ENCODE peak calls at places on chromosomes 13 and 19, in five cellular contexts. One of them, this sample, is unnamed.

GRCh38 chr19:42635233-42635539 is 40.5 kb upstream of the CEACAM8 start:
- DNase-seq in heart left ventricle: no peak
- DNase-seq in A549: no peak
- DNase-seq in PC-3: no peak
- DNase-seq in GM23248: no peak
- DNase-seq in this sample: no peak

GRCh38 chr19:34430738-34431625 is 2.8 kb downstream of the UBA2 start:
- DNase-seq in A549: peak; percentile 84
- DNase-seq in PC-3: peak; percentile 59
- DNase-seq in GM23248: peak; percentile 73
- DNase-seq in heart left ventricle: no peak
- DNase-seq in this sample: peak; percentile 66

GRCh38 chr19:5170329-5170745 is 170.3 kb downstream of the PTPRS start:
- DNase-seq in GM23248: no peak
- DNase-seq in A549: peak; percentile 37
- DNase-seq in PC-3: no peak
- DNase-seq in heart left ventricle: no peak
- DNase-seq in this sample: no peak

GRCh38 chr19:49741210-49741844 is 21.8 kb downstream of the TSKS start:
- DNase-seq in heart left ventricle: no peak
- DNase-seq in PC-3: no peak
- DNase-seq in A549: no peak
- DNase-seq in GM23248: no peak
- DNase-seq in this sample: no peak

GRCh38 chr19:13128583-13128982 is 10.5 kb downstream of the NACC1 start:
- DNase-seq in GM23248: no peak
- DNase-seq in A549: no peak
- DNase-seq in heart left ventricle: no peak
- DNase-seq in PC-3: no peak
- DNase-seq in this sample: no peak

GRCh38 chr13:75395901-75396300 is 86.1 kb downstream of the TBC1D4 start:
- DNase-seq in GM23248: no peak
- DNase-seq in A549: no peak
- DNase-seq in heart left ventricle: no peak
- DNase-seq in PC-3: no peak
- DNase-seq in this sample: no peak

GRCh38 chr13:42066542-42066941 is 18.1 kb downstream of the DGKH start:
- DNase-seq in A549: no peak
- DNase-seq in PC-3: no peak
- DNase-seq in GM23248: peak; percentile 90
- DNase-seq in heart left ventricle: no peak
- DNase-seq in this sample: no peak

GRCh38 chr19:860481-861098 is 1.1 kb downstream of the CFD start:
- DNase-seq in heart left ventricle: peak; percentile 81
- DNase-seq in GM23248: peak; percentile 85
- DNase-seq in PC-3: peak; percentile 77
- DNase-seq in A549: peak; percentile 89
- DNase-seq in this sample: peak; percentile 56

GRCh38 chr13:67281476-67281875 is 51.3 kb upstream of the PCDH9 start:
- DNase-seq in PC-3: no peak
- DNase-seq in GM23248: no peak
- DNase-seq in A549: no peak
- DNase-seq in heart left ventricle: no peak
- DNase-seq in this sample: no peak

DNA sequence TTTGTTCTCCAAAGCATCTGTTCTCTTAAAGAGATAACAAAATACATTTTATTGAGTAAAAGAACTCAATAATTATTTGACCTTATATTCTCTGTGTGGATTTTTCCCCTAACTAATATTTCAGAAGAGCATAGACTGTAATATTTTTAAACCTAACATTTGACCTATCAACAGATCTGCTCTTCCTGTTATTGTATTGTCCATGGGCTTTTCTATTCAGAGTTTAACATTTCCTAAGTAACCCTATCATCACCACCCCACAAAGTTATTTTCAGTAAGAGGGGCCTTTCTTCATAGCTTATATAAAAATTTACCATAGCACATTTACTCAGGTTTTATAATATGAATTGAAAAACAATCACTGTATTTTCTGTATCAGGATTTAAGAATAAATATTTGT is 17.5 kb downstream of the POLR1D start:
- DNase-seq in GM23248: no peak
- DNase-seq in PC-3: no peak
- DNase-seq in heart left ventricle: no peak
- DNase-seq in A549: no peak
- DNase-seq in this sample: no peak
- H3K27ac ChIP-seq in GM23248: no peak overlapping the region
- H3K27ac ChIP-seq in PC-3: no peak overlapping the region
- H3K27ac ChIP-seq in heart left ventricle: peak overlapping the region; percentile 28
- H3K27ac ChIP-seq in A549: no peak overlapping the region
- H3K27ac ChIP-seq in this sample: no peak overlapping the region

GRCh38 chr19:39916236-39916635 is 18.2 kb downstream of the FCGBP start:
- DNase-seq in PC-3: no peak
- DNase-seq in GM23248: no peak
- DNase-seq in heart left ventricle: no peak
- DNase-seq in A549: no peak
- DNase-seq in this sample: no peak

GRCh38 chr19:39913682-39914333 is 20.6 kb downstream of the FCGBP start:
- DNase-seq in A549: no peak
- DNase-seq in PC-3: no peak
- DNase-seq in GM23248: no peak
- DNase-seq in heart left ventricle: no peak
- DNase-seq in this sample: no peak

GRCh38 chr19:39915848-39916215 is 18.6 kb downstream of the FCGBP start:
- DNase-seq in PC-3: no peak
- DNase-seq in A549: no peak
- DNase-seq in heart left ventricle: no peak
- DNase-seq in GM23248: no peak
- DNase-seq in this sample: no peak

GRCh38 chr19:39916851-39917396 is 17.5 kb downstream of the FCGBP start:
- DNase-seq in GM23248: no peak
- DNase-seq in PC-3: no peak
- DNase-seq in A549: no peak
- DNase-seq in heart left ventricle: no peak
- DNase-seq in this sample: no peak

GRCh38 chr19:39915101-39915847 is 19.2 kb downstream of the FCGBP start:
- DNase-seq in heart left ventricle: no peak
- DNase-seq in GM23248: no peak
- DNase-seq in A549: no peak
- DNase-seq in PC-3: no peak
- DNase-seq in this sample: no peak
- H3K27ac ChIP-seq in heart left ventricle: no peak overlapping the region
- H3K27ac ChIP-seq in GM23248: no peak overlapping the region
- H3K27ac ChIP-seq in A549: no peak overlapping the region
- H3K27ac ChIP-seq in PC-3: no peak overlapping the region
- H3K27ac ChIP-seq in this sample: no peak overlapping the region

GRCh38 chr13:50078512-50079277 is 63.5 kb downstream of the KCNRG start:
- DNase-seq in GM23248: no peak
- DNase-seq in heart left ventricle: no peak
- DNase-seq in PC-3: no peak
- DNase-seq in A549: no peak
- DNase-seq in this sample: no peak

GRCh38 chr13:50079278-50080157 is 64.3 kb downstream of the KCNRG start:
- DNase-seq in heart left ventricle: no peak
- DNase-seq in PC-3: no peak
- DNase-seq in A549: no peak
- DNase-seq in GM23248: no peak
- DNase-seq in this sample: no peak

GRCh38 chr13:50080856-50081105 is 65.5 kb downstream of the KCNRG start:
- DNase-seq in GM23248: peak; percentile 70
- DNase-seq in heart left ventricle: no peak
- DNase-seq in A549: no peak
- DNase-seq in PC-3: no peak
- DNase-seq in this sample: no peak

GRCh38 chr13:50081106-50081898 is 66.1 kb downstream of the KCNRG start:
- DNase-seq in PC-3: no peak
- DNase-seq in GM23248: peak; percentile 59
- DNase-seq in A549: peak; percentile 43
- DNase-seq in heart left ventricle: peak; percentile 56
- DNase-seq in this sample: no peak

DNA sequence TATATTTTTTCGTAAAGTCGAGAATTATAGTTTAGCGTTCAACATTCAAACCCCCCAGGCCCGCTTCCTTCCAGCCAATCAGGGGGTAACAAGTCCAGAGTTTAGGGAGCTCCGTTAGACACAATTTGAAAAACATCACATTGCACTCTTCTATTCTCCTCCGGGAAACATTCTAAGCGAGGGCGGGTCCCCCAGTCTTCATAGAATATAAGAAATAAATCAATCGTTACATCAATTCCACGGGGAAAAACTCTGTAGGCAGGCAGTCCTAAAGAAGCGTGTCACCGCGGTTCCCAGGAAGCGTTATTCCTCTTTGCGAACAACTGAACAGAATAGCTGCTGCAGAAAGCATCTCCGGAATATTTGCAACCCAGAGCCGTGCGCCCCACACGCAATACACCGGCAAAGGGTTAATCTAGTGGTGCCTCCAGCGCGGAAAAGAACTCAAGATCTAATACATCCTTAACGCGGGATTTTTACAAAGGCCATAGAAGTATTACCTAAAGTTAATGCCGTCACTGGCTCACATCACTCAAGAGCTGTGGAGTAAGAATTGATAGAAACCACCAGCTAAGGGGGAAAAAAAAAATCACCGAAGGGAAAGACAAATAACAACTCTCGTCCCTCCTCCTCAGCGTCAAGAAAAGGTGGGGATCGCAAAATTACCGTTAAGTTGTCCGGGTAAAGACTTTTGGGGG is 65.1 kb downstream of the KCNRG start:
- DNase-seq in PC-3: no peak
- DNase-seq in A549: peak; percentile 37
- DNase-seq in heart left ventricle: peak; percentile 29
- DNase-seq in GM23248: peak; percentile 64
- DNase-seq in this sample: no peak
- H3K27ac ChIP-seq in PC-3: peak overlapping the region; percentile 92
- H3K27ac ChIP-seq in A549: peak overlapping the region; percentile 88
- H3K27ac ChIP-seq in heart left ventricle: peak overlapping the region; percentile 80
- H3K27ac ChIP-seq in GM23248: peak overlapping the region; percentile 81
- H3K27ac ChIP-seq in this sample: peak overlapping the region; percentile 99

GRCh38 chr19:30593358-30593757 is 221.2 kb downstream of the ZNF536 start:
- DNase-seq in heart left ventricle: no peak
- DNase-seq in A549: no peak
- DNase-seq in GM23248: no peak
- DNase-seq in PC-3: no peak
- DNase-seq in this sample: no peak
- H3K27ac ChIP-seq in heart left ventricle: no peak overlapping the region
- H3K27ac ChIP-seq in A549: no peak overlapping the region
- H3K27ac ChIP-seq in GM23248: no peak overlapping the region
- H3K27ac ChIP-seq in PC-3: no peak overlapping the region
- H3K27ac ChIP-seq in this sample: no peak overlapping the region